ENCODE peak calls at places on chromosomes 11 and 22, in eight cellular contexts. I, F, E, Y, V, K, J and L are unnamed samples.

GRCh38 chr11:81129618-81130017 is 1604.0 kb downstream of the FAM181B start:
- DNase-seq in J (no peak), F (no peak), E (no peak), K (no peak), Y (no peak), V (no peak), I (no peak), L (no peak)

GRCh38 chr11:27640954-27641353 is 59.3 kb downstream of the BDNF start:
- DNase-seq in Y (no peak), E (no peak), F (no peak), J (no peak), K (peak), I (no peak), V (no peak), L (no peak)

GRCh38 chr11:3859373-3859881 is 4.0 kb downstream of the STIM1 start:
- DNase-seq in I (peak), K (peak), F (no peak), Y (no peak), V (no peak), J (peak), E (no peak), L (no peak)

GRCh38 chr11:10650630-10651029 is 42.9 kb downstream of the IRAG1 start:
- DNase-seq in F (no peak), J (no peak), V (peak), Y (no peak), I (no peak), K (no peak), E (no peak), L (no peak)

GRCh38 chr11:66687831-66688281 is 10.2 kb upstream of the RBM4B start:
- DNase-seq in Y (no peak), I (no peak), F (no peak), V (no peak), J (no peak), K (no peak), E (no peak), L (no peak)

GRCh38 chr11:123184531-123184930 is 10.5 kb downstream of the CLMP start:
- DNase-seq in K (no peak), F (no peak), E (no peak), J (no peak), Y (peak), I (no peak), V (no peak), L (no peak)

GRCh38 chr11:1829039-1829820 is 5.6 kb upstream of the SYT8 start:
- DNase-seq in E (no peak), J (no peak), Y (no peak), I (no peak), V (no peak), K (no peak), F (no peak), L (no peak)

GRCh38 chr11:133306019-133306418 is 226.3 kb downstream of the OPCML start:
- DNase-seq in Y (no peak), I (no peak), J (no peak), V (no peak), F (peak), K (peak), E (no peak), L (peak)

GRCh38 chr11:65899356-65900124 is 648 bp downstream of the FOSL1 start:
- DNase-seq in E (no peak), J (peak), K (peak), V (peak), I (peak), Y (peak), F (peak), L (peak)

GRCh38 chr11:8760896-8761295 is 78.3 kb downstream of the RPL27A start:
- DNase-seq in J (no peak), I (no peak), K (no peak), Y (no peak), F (no peak), V (no peak), E (no peak), L (no peak)

GRCh38 chr22:41245917-41246499 is 5.3 kb upstream of the CHADL start:
- DNase-seq in F (peak), Y (no peak), K (no peak), I (no peak), E (no peak), J (no peak), V (no peak), L (no peak)

GRCh38 chr11:64650923-64651523 is 60.0 kb downstream of the SLC22A12 start:
- DNase-seq in F (peak), J (no peak), I (no peak), Y (peak), K (peak), V (no peak), E (no peak), L (peak)

GRCh38 chr11:17267576-17267975 is 9.0 kb upstream of the NUCB2 start:
- DNase-seq in K (no peak), J (no peak), Y (peak), V (no peak), F (no peak), I (no peak), E (no peak), L (no peak)

GRCh38 chr11:64566042-64566914 is 24.7 kb upstream of the SLC22A12 start:
- DNase-seq in J (peak), I (peak), Y (peak), E (no peak), V (peak), F (peak), K (peak), L (peak)

GRCh38 chr11:71940561-71941219 is 11.8 kb downstream of the RNF121 start:
- DNase-seq in I (no peak), K (no peak), F (peak), Y (peak), E (no peak), J (no peak), V (no peak), L (no peak)

GRCh38 chr11:9803685-9804413 is 140.0 kb downstream of the SWAP70 start:
- DNase-seq in I (no peak), F (no peak), K (no peak), E (no peak), V (no peak), Y (peak), J (no peak), L (no peak)

GRCh38 chr22:28629420-28630184 is 50.0 kb downstream of the TTC28 start:
- DNase-seq in V (peak), I (no peak), Y (peak), K (no peak), F (peak), E (no peak), J (no peak), L (no peak)

GRCh38 chr22:19663286-19663815 is 51.0 kb upstream of the SEPTIN5 start:
- DNase-seq in J (peak), Y (peak), I (peak), K (peak), V (peak), F (no peak), E (no peak), L (no peak)

GRCh38 chr11:65645710-65646109 is 7.8 kb downstream of the SIPA1 start:
- DNase-seq in I (no peak), Y (peak), V (no peak), J (no peak), F (no peak), K (no peak), E (no peak), L (no peak)

GRCh38 chr11:34394771-34395300 is 37.0 kb upstream of the ABTB2 start:
- DNase-seq in F (no peak), E (no peak), V (peak), J (no peak), I (no peak), Y (no peak), K (no peak), L (no peak)

GRCh38 chr11:75492181-75492820 is 33.4 kb downstream of the GDPD5 start:
- DNase-seq in Y (no peak), F (no peak), V (peak), E (no peak), I (no peak), J (no peak), K (no peak), L (peak)

GRCh38 chr11:70470127-70470526 is 71.8 kb downstream of the CTTN start:
- DNase-seq in K (no peak), F (no peak), I (no peak), J (no peak), V (no peak), Y (peak), E (no peak), L (no peak)

GRCh38 chr11:57341250-57341808 is 3.2 kb downstream of the P2RX3 start:
- DNase-seq in F (no peak), K (no peak), V (no peak), J (no peak), Y (no peak), E (no peak), I (no peak), L (no peak)

GRCh38 chr11:74282421-74282820 is 29.0 kb downstream of the P4HA3 start:
- DNase-seq in F (no peak), Y (no peak), V (no peak), J (no peak), E (no peak), K (no peak), I (peak), L (no peak)

GRCh38 chr11:68142028-68142412 is 20.8 kb upstream of the CHKA start:
- DNase-seq in I (peak), Y (no peak), J (no peak), V (no peak), K (no peak), E (no peak), F (no peak), L (no peak)

GRCh38 chr11:111344032-111344431 is 35.0 kb downstream of the POU2AF1 start:
- DNase-seq in E (no peak), F (no peak), I (peak), J (no peak), K (no peak), V (peak), Y (peak), L (no peak)

GRCh38 chr11:61684870-61685610 is 4.8 kb downstream of the DAGLA start:
- DNase-seq in J (no peak), Y (no peak), I (no peak), V (no peak), E (no peak), K (no peak), F (no peak), L (no peak)

GRCh38 chr11:365831-366230 is 3.5 kb upstream of the B4GALNT4 start:
- DNase-seq in J (no peak), I (no peak), V (no peak), K (no peak), E (no peak), Y (no peak), F (no peak), L (no peak)

GRCh38 chr11:125404811-125405481 is 91.1 kb downstream of the FEZ1 start:
- DNase-seq in E (no peak), V (peak), J (peak), F (peak), K (peak), Y (peak), I (peak), L (peak)

GRCh38 chr11:29333993-29334780 is 682.6 kb downstream of the KCNA4 start:
- DNase-seq in J (no peak), V (peak), K (peak), Y (peak), E (no peak), F (peak), I (no peak), L (no peak)
- TF ChIP-seq CTCF in J (no peak), V (peak), K (peak), Y (peak), E (no peak), F (peak), I (no peak), L (no peak)

DNA sequence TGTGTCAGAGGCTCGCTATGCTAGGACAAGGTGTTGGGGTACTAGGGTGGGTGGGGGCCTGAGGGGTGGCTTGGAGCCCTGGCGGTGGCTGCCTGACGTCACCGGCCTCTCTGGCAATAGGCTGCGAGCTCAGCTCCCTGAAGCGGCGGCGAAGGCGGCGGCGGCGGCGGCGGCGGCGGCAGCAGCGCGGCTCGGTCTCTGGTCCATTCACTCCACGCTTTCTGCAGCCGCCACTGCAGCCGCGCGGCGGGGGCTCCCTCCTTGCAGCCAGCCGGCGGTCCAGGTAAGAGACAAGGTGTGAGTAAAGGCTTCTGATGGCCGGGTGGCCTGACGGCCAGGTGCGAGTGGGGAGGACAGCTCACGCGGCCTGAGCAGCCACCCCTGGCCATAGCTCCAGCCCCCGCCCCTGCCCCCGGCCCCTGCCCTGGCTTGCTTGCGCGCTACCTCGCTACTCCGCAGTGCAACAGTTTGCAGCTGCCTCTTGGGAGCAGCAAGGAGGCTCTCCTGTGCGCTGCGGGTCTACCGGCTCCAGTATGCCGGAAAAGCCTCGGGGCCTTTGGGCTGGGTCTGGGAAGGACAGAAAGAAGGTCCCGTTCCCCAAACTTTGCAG is at the start of gene C11orf87:
- DNase-seq in F (peak), I (no peak), K (peak), Y (no peak), E (no peak), V (no peak), J (no peak), L (peak)
- TF ChIP-seq CTCF in F (peak), I (no peak), K (no peak), Y (no peak), E (no peak), V (no peak), J (no peak), L (no peak)

DNA sequence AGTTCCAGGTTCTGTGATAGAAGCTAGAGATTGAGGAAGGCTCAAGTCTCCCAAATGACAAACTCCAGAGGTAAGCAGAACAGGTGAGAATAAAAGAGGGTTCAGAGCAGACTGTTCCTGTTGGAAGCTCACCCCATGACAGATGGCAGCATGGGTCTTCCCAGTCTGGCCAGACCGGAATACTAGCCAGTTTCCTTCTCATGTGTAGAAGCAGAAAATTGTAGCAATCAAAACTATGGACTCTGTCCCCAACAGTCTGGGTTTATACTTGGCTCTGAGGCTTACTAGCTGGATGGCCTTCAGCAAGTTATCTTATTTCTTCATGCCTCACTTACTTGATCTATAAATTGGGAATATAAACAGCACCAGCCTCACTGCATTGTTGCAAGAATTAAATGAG is 494.8 kb downstream of the MN1 start:
- DNase-seq in Y (no peak), V (no peak), F (no peak), K (no peak), I (no peak), J (peak), E (no peak), L (no peak)
- TF ChIP-seq CTCF in Y (no peak), V (no peak), F (no peak), K (no peak), I (no peak), J (no peak), E (no peak), L (no peak)

GRCh38 chr11:117872962-117873827 is 3.3 kb downstream of the FXYD6 start:
- DNase-seq in Y (no peak), F (no peak), V (no peak), J (no peak), K (no peak), E (peak), I (no peak), L (no peak)
- TF ChIP-seq CTCF in Y (no peak), F (no peak), V (no peak), J (no peak), K (no peak), E (no peak), I (no peak), L (no peak)